ENCODE peak calls at places on chromosomes 12 and 14, in eight cellular contexts. P is neural progenitor cell, M is psoas muscle, Z is GM13977, R is PC-9, W is lower lobe of right lung, D is fibroblast of mammary gland, G is WTC11. E is an unnamed sample.
A peak's percentile ranks its signal among the peaks of the same experiment; 100 is the strongest.

GRCh38 chr12:10362325-10362724 is 27.5 kb downstream of the KLRK1 start:
- DNase-seq in R (no peak), P (no peak), D (no peak), W (no peak), M (no peak), Z (no peak), G (no peak), E (no peak)

GRCh38 chr12:10615532-10615931 is 2.1 kb upstream of the MAGOHB start:
- DNase-seq in D (no peak), G (no peak), R (no peak), P (no peak), M (no peak), W (no peak), Z (no peak), E (no peak)

GRCh38 chr12:4240161-4240783 is 33.3 kb upstream of the CCND2 start:
- DNase-seq in R (no peak), G (no peak), W (no peak), P (no peak), D (no peak), Z (no peak), M (no peak), E (no peak)

GRCh38 chr14:50521912-50522341 is 10.4 kb downstream of the MAP4K5 start:
- DNase-seq in G (no peak), W (no peak), R (no peak), M (no peak), Z (peak; percentile 44), D (peak; percentile 41), P (no peak), E (peak; percentile 45)

GRCh38 chr12:16361142-16361783 is 13.8 kb downstream of the MGST1 start:
- DNase-seq in G (no peak), D (no peak), M (no peak), Z (no peak), W (no peak), P (peak; percentile 31), R (no peak), E (no peak)

GRCh38 chr14:85565862-85566296 is 35.9 kb downstream of the FLRT2 start:
- DNase-seq in P (no peak), R (no peak), W (no peak), G (no peak), M (no peak), Z (no peak), D (peak; percentile 81), E (no peak)

GRCh38 chr12:101782544-101782855 is 43.2 kb upstream of the SYCP3 start:
- DNase-seq in P (no peak), R (no peak), Z (no peak), G (no peak), W (no peak), D (no peak), M (no peak), E (no peak)

GRCh38 chr14:76595266-76595665 is 166.0 kb upstream of the VASH1 start:
- DNase-seq in P (no peak), R (no peak), W (no peak), M (no peak), Z (no peak), G (no peak), D (peak; percentile 2), E (no peak)

GRCh38 chr12:1846421-1847405 is 26.3 kb downstream of the LRTM2 start:
- DNase-seq in G (peak; percentile 7), M (no peak), P (no peak), R (no peak), W (no peak), Z (no peak), D (no peak), E (no peak)

GRCh38 chr12:103955811-103956514 is 9.7 kb upstream of the TDG start:
- DNase-seq in M (no peak), G (no peak), D (no peak), Z (no peak), R (no peak), W (no peak), P (peak; percentile 44), E (no peak)

GRCh38 chr12:62210422-62210821 is 49.8 kb upstream of the USP15 start:
- DNase-seq in R (no peak), W (peak; percentile 59), M (peak; percentile 18), P (peak; percentile 45), D (peak; percentile 54), G (peak; percentile 40), Z (peak; percentile 31), E (peak; percentile 35)

GRCh38 chr12:93736640-93737178 is 59.5 kb downstream of the CRADD start:
- DNase-seq in M (no peak), G (no peak), W (no peak), D (no peak), Z (no peak), R (no peak), P (no peak), E (no peak)

GRCh38 chr14:67982711-67983608 is 163.4 kb downstream of the RAD51B start:
- DNase-seq in Z (no peak), M (no peak), W (no peak), R (no peak), P (no peak), G (no peak), D (peak; percentile 19), E (no peak)

GRCh38 chr14:89973234-89973823 is 17.6 kb downstream of the TDP1 start:
- DNase-seq in P (peak; percentile 80), R (peak; percentile 40), Z (peak; percentile 59), W (peak; percentile 62), M (peak; percentile 54), G (peak; percentile 76), D (peak; percentile 72), E (peak; percentile 58)

GRCh38 chr14:51283402-51283825 is 43.4 kb downstream of the TMX1 start:
- DNase-seq in D (peak; percentile 93), M (no peak), P (peak; percentile 88), Z (peak; percentile 33), W (no peak), G (no peak), R (peak; percentile 76), E (peak; percentile 41)

GRCh38 chr14:52553671-52554575 is 1.3 kb downstream of the GPR137C start:
- DNase-seq in G (peak; percentile 29), M (peak; percentile 83), P (peak; percentile 83), D (peak; percentile 88), R (peak; percentile 74), Z (peak; percentile 64), W (peak; percentile 92), E (peak; percentile 53)
- TF ChIP-seq CTCF in G (no peak), M (no peak), P (no peak), D (no peak), R (no peak), Z (no peak), W (no peak), E (no peak)

GRCh38 chr14:52650774-52651173 is 44.6 kb downstream of the ERO1A start:
- DNase-seq in R (no peak), P (peak; percentile 8), G (no peak), D (peak; percentile 2), Z (no peak), W (no peak), M (no peak), E (no peak)
- TF ChIP-seq CTCF in R (no peak), P (no peak), G (no peak), D (no peak), Z (no peak), W (no peak), M (no peak), E (no peak)

GRCh38 chr14:69318901-69319475 is 59.0 kb downstream of the GALNT16 start:
- DNase-seq in W (no peak), P (no peak), D (no peak), M (no peak), R (no peak), G (peak; percentile 4), Z (no peak), E (no peak)

GRCh38 chr14:69317780-69318179 is 57.8 kb downstream of the GALNT16 start:
- DNase-seq in W (peak; percentile 66), M (no peak), G (no peak), D (peak; percentile 51), Z (no peak), P (no peak), R (no peak), E (peak; percentile 15)

GRCh38 chr14:69316449-69317391 is 56.8 kb downstream of the GALNT16 start:
- DNase-seq in Z (no peak), M (peak; percentile 60), R (peak; percentile 86), P (no peak), G (peak; percentile 1), D (peak; percentile 99), W (peak; percentile 58), E (no peak)

GRCh38 chr14:69317392-69317755 is 57.4 kb downstream of the GALNT16 start:
- DNase-seq in R (no peak), Z (no peak), D (no peak), G (no peak), M (no peak), W (no peak), P (no peak), E (no peak)

DNA sequence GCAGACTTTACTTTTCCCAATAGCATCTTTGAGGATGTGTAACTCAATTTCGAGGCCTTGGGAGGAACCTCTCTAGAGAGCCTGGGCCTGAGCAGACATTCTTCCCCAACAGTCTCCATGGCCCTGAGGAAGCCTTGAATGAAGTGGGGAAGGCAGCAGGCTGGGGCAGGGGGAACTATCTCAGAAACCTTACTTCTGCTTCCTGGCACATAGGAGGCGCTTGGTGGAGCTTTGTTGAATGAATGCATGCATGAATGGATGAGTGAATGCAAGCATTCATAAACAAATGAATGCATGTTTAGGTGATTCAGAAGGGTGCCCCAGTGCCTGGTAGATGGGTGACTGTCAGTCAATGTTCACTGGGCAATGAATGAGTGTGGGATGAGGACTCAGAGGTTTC is 58.3 kb downstream of the GALNT16 start:
- DNase-seq in R (no peak), P (no peak), D (no peak), M (no peak), W (no peak), Z (no peak), G (peak; percentile 3), E (peak; percentile 19)
- TF ChIP-seq CTCF in R (no peak), P (no peak), D (no peak), M (no peak), W (no peak), Z (no peak), G (no peak), E (no peak)

GRCh38 chr14:102183922-102184677 is 44.4 kb downstream of the WDR20 start:
- DNase-seq in G (no peak), M (no peak), R (no peak), W (no peak), Z (no peak), D (no peak), P (peak; percentile 19), E (peak; percentile 58)

GRCh38 chr14:102187044-102187443 is 47.3 kb downstream of the WDR20 start:
- DNase-seq in G (no peak), R (peak; percentile 98), Z (no peak), D (peak; percentile 91), M (no peak), P (no peak), W (no peak), E (no peak)

GRCh38 chr14:102184678-102185040 is 45.0 kb downstream of the WDR20 start:
- DNase-seq in Z (no peak), G (no peak), D (no peak), R (no peak), W (no peak), M (no peak), P (peak; percentile 78), E (no peak)

GRCh38 chr14:102187583-102188001 is 47.9 kb downstream of the WDR20 start:
- DNase-seq in M (no peak), R (peak; percentile 77), D (peak; percentile 14), Z (no peak), P (no peak), W (no peak), G (no peak), E (no peak)

DNA sequence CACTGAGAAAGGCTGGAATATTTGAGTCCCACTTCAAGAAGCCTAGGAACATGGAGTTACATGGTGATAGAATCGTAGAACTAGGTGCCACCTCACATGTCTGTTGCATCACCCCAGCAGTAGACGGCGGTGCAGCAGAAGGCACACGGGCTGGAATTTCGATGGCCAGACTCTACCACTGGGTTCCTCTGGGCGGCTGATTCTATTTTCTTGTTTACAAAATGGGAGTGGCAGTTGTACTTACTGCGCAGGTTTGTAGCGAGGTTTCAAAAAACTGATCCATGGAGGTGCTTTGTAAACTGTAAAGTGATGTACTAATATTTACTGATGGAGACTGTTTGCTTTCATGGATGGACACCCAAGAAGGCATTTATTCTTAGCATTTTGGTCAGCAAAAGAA is 45.7 kb downstream of the WDR20 start:
- DNase-seq in Z (no peak), D (no peak), W (no peak), R (peak; percentile 54), P (no peak), M (no peak), G (no peak), E (no peak)
- TF ChIP-seq CTCF in Z (no peak), D (no peak), W (no peak), R (no peak), P (no peak), M (no peak), G (no peak), E (no peak)